ENCODE peak calls at places on chromosomes 16 and 17, in nine cellular contexts. G, D, N, H, P, O, M, K and Q are unnamed samples. For H3K36me3, the result is how much of the 10 kb centered on the place peaks cover.

GRCh38 chr16:54431997-54432367 is 145.4 kb upstream of the IRX3 start:
- DNase-seq in G (no peak), P (no peak), K (no peak), M (no peak), D (no peak), O (no peak), N (no peak), H (no peak), Q (no peak)

GRCh38 chr17:39144414-39144813 is 7.0 kb downstream of the PLXDC1 start:
- DNase-seq in P (peak), O (peak), K (peak), M (peak), H (no peak), G (peak), D (peak), N (peak), Q (peak)

GRCh38 chr17:33927732-33928133 is 327.4 kb upstream of the CCL2 start:
- DNase-seq in H (no peak), O (no peak), K (peak), M (no peak), P (no peak), D (no peak), N (no peak), G (no peak), Q (no peak)

GRCh38 chr16:76243620-76244019 is 33.6 kb upstream of the CNTNAP4 start:
- DNase-seq in O (no peak), P (no peak), K (no peak), N (no peak), D (no peak), H (no peak), G (no peak), M (no peak), Q (no peak)

GRCh38 chr16:31480851-31481250 is 2.1 kb upstream of the SLC5A2 start:
- DNase-seq in G (peak), N (no peak), D (no peak), K (no peak), P (peak), H (no peak), M (no peak), O (no peak), Q (no peak)

GRCh38 chr17:75262112-75262606 is 480 bp downstream of the MRPS7 start:
- DNase-seq in P (no peak), M (no peak), D (no peak), N (no peak), H (no peak), G (no peak), K (no peak), O (no peak), Q (no peak)

GRCh38 chr17:42121066-42121769 is at the start of gene KAT2A:
- DNase-seq in P (peak), M (peak), D (peak), G (peak), H (peak), K (peak), N (peak), O (peak), Q (no peak)

GRCh38 chr17:1111599-1112443 is 68.0 kb downstream of the ABR start:
- DNase-seq in O (no peak), K (no peak), D (no peak), G (peak), H (no peak), P (peak), N (no peak), M (no peak), Q (no peak)

GRCh38 chr16:85859818-85860125 is 39.2 kb upstream of the IRF8 start:
- DNase-seq in H (no peak), O (no peak), G (no peak), N (no peak), D (no peak), P (no peak), M (no peak), K (no peak), Q (no peak)

GRCh38 chr17:62625184-62625869 is 2.1 kb upstream of the MRC2 start:
- DNase-seq in M (no peak), G (no peak), K (no peak), D (no peak), P (no peak), N (no peak), H (no peak), O (no peak), Q (no peak)

GRCh38 chr17:47785538-47786123 is 36.0 kb downstream of the OSBPL7 start:
- DNase-seq in P (no peak), H (no peak), K (peak), D (peak), G (no peak), M (no peak), N (no peak), O (no peak), Q (no peak)

GRCh38 chr16:89121691-89122321 is 28.2 kb downstream of the ACSF3 start:
- DNase-seq in P (no peak), N (no peak), K (no peak), G (peak), O (no peak), D (no peak), M (no peak), H (no peak), Q (no peak)

GRCh38 chr17:57739402-57740224 is 5.5 kb downstream of the CCDC182 start:
- DNase-seq in M (no peak), K (no peak), H (no peak), D (no peak), G (no peak), N (no peak), P (no peak), O (no peak), Q (no peak)

GRCh38 chr16:66342294-66342900 is 24.1 kb upstream of the CDH5 start:
- DNase-seq in N (no peak), K (no peak), P (no peak), D (no peak), H (no peak), G (no peak), O (no peak), M (no peak), Q (no peak)

GRCh38 chr16:19377864-19378263 is 39.8 kb upstream of the TMC5 start:
- DNase-seq in H (no peak), O (no peak), D (no peak), P (no peak), K (no peak), G (no peak), N (no peak), M (no peak), Q (no peak)

GRCh38 chr16:23949630-23950290 is 114.0 kb downstream of the PRKCB start:
- DNase-seq in N (peak), H (peak), O (no peak), D (no peak), M (no peak), P (no peak), G (peak), K (no peak), Q (no peak)

GRCh38 chr16:21163576-21163975 is 5.1 kb downstream of the LDAF1 start:
- DNase-seq in M (no peak), G (no peak), K (no peak), D (no peak), N (no peak), O (no peak), P (no peak), H (no peak), Q (no peak)

GRCh38 chr16:88430524-88431446 is 22.3 kb upstream of the ZFPM1 start:
- DNase-seq in D (no peak), M (no peak), K (no peak), N (no peak), H (peak), O (no peak), G (peak), P (no peak), Q (no peak)

GRCh38 chr16:86576591-86577313 is 1.6 kb upstream of the FOXL1 start:
- DNase-seq in H (no peak), D (no peak), N (no peak), K (no peak), P (no peak), O (no peak), M (no peak), G (no peak), Q (no peak)

GRCh38 chr16:24491721-24492120 is 47.6 kb upstream of the RBBP6 start:
- DNase-seq in M (no peak), K (no peak), N (no peak), G (no peak), H (no peak), P (no peak), D (no peak), O (no peak), Q (no peak)

DNA sequence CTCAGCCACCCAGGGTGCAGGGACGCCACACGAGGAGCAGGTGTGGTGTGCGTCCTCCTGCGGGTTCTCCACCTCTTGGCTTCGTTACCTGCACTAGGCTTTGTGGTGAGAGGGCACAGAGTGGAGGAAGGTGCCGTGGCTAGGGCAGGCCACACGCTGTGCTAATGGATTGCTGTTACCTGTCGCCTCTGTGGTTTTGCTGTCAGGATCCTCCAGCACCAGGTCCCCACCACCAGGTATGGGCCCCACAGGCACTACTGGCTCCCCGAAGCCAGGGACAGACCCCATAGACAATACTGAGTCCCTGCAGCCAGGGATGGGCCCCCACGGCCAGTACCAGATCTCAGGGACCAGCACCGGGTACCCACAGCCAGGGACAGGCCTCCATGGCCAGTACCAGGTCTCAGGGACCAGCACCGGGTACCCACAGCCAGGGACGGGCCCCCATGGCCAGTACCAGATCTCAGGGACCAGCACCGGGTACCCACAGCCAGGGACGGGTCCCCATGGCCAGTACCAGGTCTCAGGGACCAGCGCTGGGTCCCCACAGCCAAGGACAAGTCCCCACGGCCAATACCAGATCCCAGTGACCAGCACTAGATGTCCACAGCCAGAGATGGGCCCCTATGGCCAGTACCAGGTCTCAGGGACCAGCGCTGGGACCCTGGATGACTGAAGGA is 315.6 kb downstream of the SEC14L1 start:
- DNase-seq in N (no peak), O (no peak), P (no peak), D (no peak), M (no peak), K (no peak), G (peak), H (peak), Q (no peak)
- H3K4me3 ChIP-seq in N (peak), O (no peak), P (no peak), D (peak), M (no peak), K (no peak), G (no peak), H (peak), Q (no peak)

DNA sequence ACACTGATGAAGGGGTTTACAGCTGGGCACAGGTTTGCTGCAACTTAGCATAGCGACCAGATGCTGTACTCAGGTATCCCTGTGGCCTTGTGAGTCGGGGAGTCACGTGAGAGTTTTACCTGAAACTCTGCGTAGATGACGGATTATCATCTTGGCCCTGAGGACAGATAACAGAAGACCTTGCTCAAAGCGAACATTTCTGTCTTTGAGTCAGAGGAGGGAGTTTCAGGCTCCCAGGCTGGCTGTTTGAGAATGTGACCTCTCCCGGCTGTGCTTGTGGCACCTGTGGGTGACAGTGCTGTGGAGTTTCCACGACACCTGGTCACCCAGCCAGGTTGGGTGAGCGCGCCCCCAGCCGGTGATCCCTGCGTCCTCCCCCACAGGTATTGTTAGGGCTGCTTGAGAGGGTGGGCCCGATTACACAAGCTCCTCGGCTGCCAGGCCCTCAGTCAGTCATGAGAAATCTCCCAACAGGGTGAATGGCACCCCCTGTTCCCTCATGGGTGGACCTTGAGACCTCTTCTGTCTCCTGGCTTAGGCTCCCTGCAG is 44.4 kb upstream of the CRISPLD2 start:
- DNase-seq in H (no peak), P (no peak), D (no peak), N (no peak), K (no peak), M (no peak), G (no peak), O (peak), Q (no peak)
- H3K36me3 ChIP-seq in H (under half), P (half or more), D (under half), N (under half), K (half or more), M (under half), G (half or more), O (under half), Q (half or more)

GRCh38 chr17:6067060-6067459 is 3.1 kb upstream of the WSCD1 start:
- DNase-seq in N (no peak), K (no peak), M (no peak), H (no peak), O (no peak), D (no peak), P (no peak), G (no peak), Q (no peak)
- TF ChIP-seq POLR2A in N (no peak), K (no peak), M (no peak), H (no peak), O (no peak), D (no peak), P (no peak), G (no peak), Q (no peak)

GRCh38 chr17:49972486-49973270 is 3.7 kb downstream of the DLX4 start:
- DNase-seq in G (no peak), M (no peak), O (no peak), H (no peak), P (no peak), D (no peak), K (no peak), N (no peak), Q (no peak)
- H3K4me3 ChIP-seq in G (no peak), M (no peak), O (no peak), H (no peak), P (no peak), D (no peak), K (no peak), N (peak), Q (peak)

GRCh38 chr17:27499451-27500265 is 43.4 kb downstream of the KSR1 start:
- DNase-seq in P (no peak), N (no peak), K (no peak), D (no peak), H (no peak), O (no peak), G (no peak), M (no peak), Q (no peak)
- H3K36me3 ChIP-seq in P (under half), N (under half), K (under half), D (under half), H (under half), O (under half), G (under half), M (under half), Q (under half)

DNA sequence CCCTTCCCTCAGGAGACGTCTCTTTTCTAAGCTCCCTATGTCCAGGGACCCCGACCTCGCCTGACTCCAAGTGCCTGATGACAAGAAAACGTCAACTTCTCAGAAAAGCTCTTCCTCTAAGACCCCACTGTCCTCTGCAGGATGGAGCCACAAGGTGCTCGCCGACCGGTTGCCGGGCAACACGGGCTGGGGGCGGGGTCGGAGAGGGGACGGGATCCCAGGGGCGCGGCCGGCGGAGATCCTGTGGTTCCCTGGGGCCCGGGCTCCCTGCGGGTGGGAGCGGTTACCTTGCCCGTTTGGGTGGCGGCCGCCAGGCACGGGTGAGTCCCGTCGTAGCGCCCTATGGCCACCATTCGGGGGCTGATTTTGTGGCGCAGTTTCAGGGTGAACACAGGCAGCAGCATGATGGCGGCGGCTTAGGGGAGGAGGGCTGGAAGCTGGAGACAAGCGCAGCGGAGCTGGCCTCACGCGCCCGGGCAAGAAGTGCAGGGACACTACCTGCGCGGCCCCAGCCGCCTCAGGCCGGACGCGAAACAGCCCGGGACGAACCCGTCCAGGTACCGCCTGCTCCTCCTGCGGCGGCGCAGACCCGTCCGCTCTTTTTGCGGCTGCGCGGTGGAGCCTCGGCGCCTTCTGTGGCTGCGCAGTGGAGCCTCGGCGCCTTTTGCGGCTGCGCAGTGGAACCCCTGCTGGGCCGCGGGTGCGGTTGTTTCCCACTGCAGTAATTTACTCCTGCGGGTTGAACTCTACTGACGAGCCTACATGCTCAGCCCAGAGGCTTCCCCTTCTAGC is at the start of gene BBS2:
- DNase-seq in M (peak), D (peak), P (peak), H (peak), G (peak), K (peak), O (peak), N (peak), Q (peak)
- TF ChIP-seq POLR2A in M (peak), D (peak), P (peak), H (peak), G (peak), K (no peak), O (peak), N (no peak), Q (no peak)

DNA sequence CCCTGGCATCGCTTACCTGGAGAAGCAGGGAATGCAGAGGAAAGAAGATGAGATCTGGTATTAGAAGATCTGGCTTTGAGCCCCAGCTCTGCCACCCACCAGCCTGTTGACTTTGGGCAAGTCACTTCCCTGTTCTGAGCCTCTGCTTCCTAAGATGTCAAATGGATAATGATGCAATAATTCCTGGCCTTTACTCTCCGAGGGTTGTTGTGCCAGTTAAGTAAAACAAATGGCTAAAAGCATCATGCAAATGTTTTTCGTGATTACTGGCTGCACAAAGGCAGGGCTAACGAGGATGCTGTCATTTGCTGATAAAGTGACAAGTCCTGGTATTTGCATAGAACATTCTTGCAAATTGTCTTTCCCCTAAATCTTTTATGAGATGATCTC is 1.3 kb upstream of the ZNF821 start:
- DNase-seq in H (no peak), D (no peak), G (no peak), K (no peak), O (no peak), N (no peak), P (no peak), M (no peak), Q (no peak)
- H3K4me3 ChIP-seq in H (no peak), D (no peak), G (no peak), K (no peak), O (no peak), N (no peak), P (no peak), M (no peak), Q (no peak)

DNA sequence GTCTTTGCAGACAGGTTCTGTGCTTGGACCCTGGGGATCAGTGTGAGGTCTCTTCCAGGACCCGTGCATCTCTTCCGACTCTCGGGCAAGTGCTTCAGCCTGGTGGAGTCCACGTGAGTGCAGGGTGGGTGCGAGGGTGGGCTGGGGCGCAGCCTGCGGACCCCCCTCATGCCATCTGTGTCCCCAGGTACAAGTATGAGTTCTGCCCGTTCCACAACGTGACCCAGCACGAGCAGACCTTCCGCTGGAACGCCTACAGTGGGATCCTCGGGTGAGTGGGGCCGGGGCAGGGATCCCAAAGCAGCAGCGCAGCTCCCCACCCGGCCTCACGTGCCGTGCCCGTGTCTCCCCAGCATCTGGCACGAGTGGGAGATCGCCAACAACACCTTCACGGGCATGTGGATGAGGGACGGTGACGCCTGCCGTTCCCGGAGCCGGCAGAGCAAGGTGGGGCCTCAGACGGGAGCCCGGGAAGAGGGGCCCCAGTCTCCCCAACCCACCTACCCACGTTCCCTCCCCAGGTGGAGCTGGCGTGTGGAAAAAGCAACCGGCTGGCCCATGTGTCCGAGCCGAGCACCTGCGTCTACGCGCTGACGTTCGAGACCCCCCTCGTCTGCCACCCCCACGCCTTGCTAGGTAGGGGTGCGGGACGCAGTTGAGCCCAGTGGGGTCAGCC is 10.1 kb downstream of the GNPTG start:
- DNase-seq in N (no peak), D (no peak), P (no peak), O (no peak), H (no peak), G (no peak), K (no peak), M (no peak), Q (no peak)
- H3K36me3 ChIP-seq in N (half or more), D (under half), P (half or more), O (under half), H (under half), G (half or more), K (half or more), M (under half), Q (half or more)

GRCh38 chr16:81799138-81799504 is 20.0 kb downstream of the PLCG2 start:
- DNase-seq in O (no peak), H (no peak), K (no peak), M (no peak), D (no peak), P (no peak), G (no peak), N (no peak), Q (no peak)
- TF ChIP-seq POLR2A in O (no peak), H (no peak), K (no peak), M (no peak), D (no peak), P (no peak), G (no peak), N (no peak), Q (no peak)

GRCh38 chr17:46179375-46179999 is 13.7 kb downstream of the KANSL1 start:
- DNase-seq in M (no peak), O (no peak), N (no peak), K (no peak), H (no peak), G (no peak), D (no peak), P (no peak), Q (no peak)
- H3K4me3 ChIP-seq in M (no peak), O (no peak), N (no peak), K (no peak), H (no peak), G (no peak), D (no peak), P (no peak), Q (no peak)